ENCODE peak calls at places on chromosomes 12 and 14, in four cellular contexts. B, F, O and G are unnamed samples.
A peak's percentile ranks its signal among the peaks of the same experiment; 100 is the strongest.

GRCh38 chr12:80472912-80473500 is 29.0 kb downstream of the PTPRQ start:
- DNase-seq in B (no peak), F (peak; percentile 3), O (no peak), G (peak; percentile 7)

GRCh38 chr14:89507926-89508460 is 91.0 kb upstream of the FOXN3 start:
- DNase-seq in B (no peak), F (no peak), O (no peak), G (no peak)

GRCh38 chr14:99322731-99323599 is 51.0 kb upstream of the BCL11B start:
- DNase-seq in B (no peak), O (no peak), F (no peak), G (no peak)

GRCh38 chr14:93977790-93978581 is 1.6 kb upstream of the ASB2 start:
- DNase-seq in O (no peak), B (no peak), F (peak; percentile 74), G (peak; percentile 89)

GRCh38 chr12:26564391-26564790 is 268.6 kb downstream of the ITPR2 start:
- DNase-seq in O (no peak), F (no peak), B (no peak), G (no peak)

GRCh38 chr14:100669468-100669867 is 57.2 kb upstream of the DLK1 start:
- DNase-seq in O (no peak), F (no peak), B (peak; percentile 70), G (no peak)

GRCh38 chr12:132604108-132605054 is 6.0 kb downstream of the LRCOL1 start:
- DNase-seq in O (no peak), B (no peak), F (no peak), G (no peak)

GRCh38 chr12:32893008-32893407 is 3.6 kb downstream of the PKP2 start:
- DNase-seq in O (no peak), B (no peak), F (no peak), G (no peak)

GRCh38 chr12:20444595-20445170 is 76.3 kb downstream of the PDE3A start:
- DNase-seq in O (no peak), F (no peak), B (no peak), G (no peak)

GRCh38 chr12:109724321-109724892 is 10.8 kb downstream of the FAM222A start:
- DNase-seq in F (no peak), O (no peak), B (no peak), G (no peak)

GRCh38 chr14:20454359-20454644 is 310 bp downstream of the OSGEP start:
- DNase-seq in F (no peak), O (no peak), B (no peak), G (no peak)

GRCh38 chr14:39680777-39681176 is 248.5 kb upstream of the FBXO33 start:
- DNase-seq in O (no peak), F (peak; percentile 7), B (no peak), G (no peak)

GRCh38 chr14:39430762-39431415 is 1.3 kb downstream of the FBXO33 start:
- DNase-seq in F (no peak), B (no peak), O (no peak), G (peak; percentile 45)

GRCh38 chr12:113040722-113041168 is 15.8 kb upstream of the DTX1 start:
- DNase-seq in B (no peak), F (no peak), O (no peak), G (peak; percentile 50)

GRCh38 chr14:38948171-38948570 is 154.9 kb downstream of the SEC23A start:
- DNase-seq in B (no peak), O (no peak), F (no peak), G (no peak)

GRCh38 chr12:116697305-116698130 is 40.4 kb downstream of the SPRING1 start:
- DNase-seq in O (no peak), F (no peak), B (peak; percentile 48), G (peak; percentile 44)

GRCh38 chr12:46473634-46474201 is 101.1 kb upstream of the SLC38A2 start:
- DNase-seq in B (no peak), O (no peak), F (peak; percentile 51), G (peak; percentile 72)

GRCh38 chr14:31307198-31307597 is 99.6 kb upstream of the HECTD1 start:
- DNase-seq in O (no peak), F (no peak), B (no peak), G (no peak)

GRCh38 chr12:115911360-115911759 is 366.1 kb downstream of the MED13L start:
- DNase-seq in B (no peak), F (no peak), O (no peak), G (no peak)

GRCh38 chr14:88914956-88915355 is 90.5 kb downstream of the TTC8 start:
- DNase-seq in B (no peak), O (no peak), F (no peak), G (no peak)

GRCh38 chr14:64637735-64638473 is 66.3 kb upstream of the PLEKHG3 start:
- DNase-seq in O (no peak), F (no peak), B (no peak), G (no peak)

GRCh38 chr12:92290016-92290685 is 144.5 kb upstream of the BTG1 start:
- DNase-seq in F (no peak), B (no peak), O (no peak), G (no peak)

GRCh38 chr14:91342243-91342760 is 75.3 kb downstream of the CCDC88C start:
- DNase-seq in B (no peak), O (no peak), F (no peak), G (no peak)

GRCh38 chr12:65638324-65638723 is 186.0 kb upstream of the HMGA2 start:
- DNase-seq in B (peak; percentile 21), F (no peak), O (no peak), G (no peak)

GRCh38 chr12:123807670-123808069 is 45.6 kb downstream of the DNAH10 start:
- DNase-seq in O (no peak), F (no peak), B (no peak), G (no peak)

GRCh38 chr14:31745741-31746140 is 184.5 kb downstream of the NUBPL start:
- DNase-seq in B (peak; percentile 5), O (no peak), F (no peak), G (no peak)

GRCh38 chr14:94088516-94088915 is 7.4 kb downstream of the IFI27L1 start:
- DNase-seq in O (no peak), F (no peak), B (no peak), G (no peak)

GRCh38 chr12:107983871-107984480 is 145.1 kb upstream of the WSCD2 start:
- DNase-seq in F (no peak), B (no peak), O (no peak), G (no peak)

GRCh38 chr12:104469523-104469922 is 12.8 kb downstream of the CHST11 start:
- DNase-seq in F (no peak), O (no peak), B (no peak), G (no peak)

GRCh38 chr14:22996823-22997301 is 13.1 kb downstream of the C14orf93 start:
- DNase-seq in O (no peak), B (no peak), F (no peak), G (no peak)

GRCh38 chr12:18250313-18250916 is 10.9 kb upstream of the PIK3C2G start:
- DNase-seq in B (no peak), F (no peak), O (peak; percentile 8), G (no peak)

GRCh38 chr14:94938016-94938415 is 168.1 kb upstream of the GSC start:
- DNase-seq in B (no peak), O (no peak), F (no peak), G (no peak)

GRCh38 chr12:57617942-57618341 is 6.7 kb downstream of the ARHGEF25 start:
- DNase-seq in O (no peak), B (no peak), F (no peak), G (no peak)

GRCh38 chr14:68958553-68958952 is 20.5 kb downstream of the ACTN1 start:
- DNase-seq in B (no peak), O (no peak), F (no peak), G (no peak)

GRCh38 chr12:45980540-45980939 is 9.8 kb downstream of the SCAF11 start:
- DNase-seq in O (no peak), F (no peak), B (no peak), G (no peak)

GRCh38 chr14:51879170-51879569 is 18.8 kb downstream of the GNG2 start:
- DNase-seq in F (no peak), B (no peak), O (no peak), G (no peak)

GRCh38 chr14:50744242-50744641 is 76.1 kb upstream of the SAV1 start:
- DNase-seq in F (no peak), B (no peak), O (no peak), G (no peak)

GRCh38 chr12:2625267-2625666 is 169.5 kb upstream of the FKBP4 start:
- DNase-seq in O (no peak), F (no peak), B (no peak), G (no peak)

GRCh38 chr12:116133149-116133548 is 144.3 kb downstream of the MED13L start:
- DNase-seq in B (no peak), O (no peak), F (no peak), G (peak; percentile 60)

DNA sequence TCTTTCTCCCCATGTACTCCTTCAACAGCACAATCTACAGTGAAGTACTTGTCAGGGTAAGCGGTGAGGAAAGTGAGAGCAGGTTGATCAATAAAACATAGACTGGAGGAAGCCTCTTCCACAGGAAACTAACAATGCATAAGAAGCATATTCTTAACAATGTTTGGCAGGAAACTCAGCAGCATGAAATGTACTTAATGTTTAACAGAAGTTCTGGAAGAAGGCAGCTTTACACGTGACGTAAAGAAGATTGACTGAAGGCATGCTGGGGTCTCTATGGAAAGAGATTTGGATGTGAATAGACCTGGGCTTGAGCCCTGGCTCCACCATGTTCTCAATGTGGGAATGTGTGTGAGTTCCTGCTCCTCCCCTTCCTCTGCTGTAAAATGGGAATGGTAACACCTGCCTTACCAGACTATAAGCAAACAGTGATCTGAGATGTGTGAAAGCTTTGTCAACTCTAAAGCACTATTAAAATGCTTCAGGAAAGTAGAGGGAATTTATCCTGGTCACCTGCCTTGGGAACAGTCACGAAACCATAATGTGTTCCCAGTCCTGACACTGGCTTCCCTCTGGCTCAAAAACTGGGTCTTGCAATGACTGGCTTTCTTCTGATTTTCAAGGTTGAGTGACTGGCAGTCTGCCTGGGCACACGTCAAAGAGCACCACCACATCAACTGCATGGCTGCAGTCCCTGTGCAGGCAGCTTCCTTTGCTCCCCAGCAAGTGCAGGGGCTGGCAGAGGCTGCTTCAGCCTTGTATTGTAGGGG is 384.6 kb downstream of the APAF1 start:
- DNase-seq in F (no peak), B (no peak), O (no peak), G (no peak)
- TF ChIP-seq SPI1 in F (no peak), B (no peak), O (no peak), G (no peak)

GRCh38 chr12:47904647-47905312 is at the start of gene VDR:
- DNase-seq in B (peak; percentile 96), O (peak; percentile 85), F (no peak), G (peak; percentile 88)
- TF ChIP-seq POLR2AphosphoS5 in B (no peak), O (no peak), F (no peak), G (peak; percentile 77)

GRCh38 chr14:70954068-70954467 is 46.8 kb downstream of the PCNX1 start:
- DNase-seq in F (no peak), O (no peak), B (no peak), G (no peak)
- TF ChIP-seq SPI1 in F (no peak), O (no peak), B (no peak), G (no peak)

DNA sequence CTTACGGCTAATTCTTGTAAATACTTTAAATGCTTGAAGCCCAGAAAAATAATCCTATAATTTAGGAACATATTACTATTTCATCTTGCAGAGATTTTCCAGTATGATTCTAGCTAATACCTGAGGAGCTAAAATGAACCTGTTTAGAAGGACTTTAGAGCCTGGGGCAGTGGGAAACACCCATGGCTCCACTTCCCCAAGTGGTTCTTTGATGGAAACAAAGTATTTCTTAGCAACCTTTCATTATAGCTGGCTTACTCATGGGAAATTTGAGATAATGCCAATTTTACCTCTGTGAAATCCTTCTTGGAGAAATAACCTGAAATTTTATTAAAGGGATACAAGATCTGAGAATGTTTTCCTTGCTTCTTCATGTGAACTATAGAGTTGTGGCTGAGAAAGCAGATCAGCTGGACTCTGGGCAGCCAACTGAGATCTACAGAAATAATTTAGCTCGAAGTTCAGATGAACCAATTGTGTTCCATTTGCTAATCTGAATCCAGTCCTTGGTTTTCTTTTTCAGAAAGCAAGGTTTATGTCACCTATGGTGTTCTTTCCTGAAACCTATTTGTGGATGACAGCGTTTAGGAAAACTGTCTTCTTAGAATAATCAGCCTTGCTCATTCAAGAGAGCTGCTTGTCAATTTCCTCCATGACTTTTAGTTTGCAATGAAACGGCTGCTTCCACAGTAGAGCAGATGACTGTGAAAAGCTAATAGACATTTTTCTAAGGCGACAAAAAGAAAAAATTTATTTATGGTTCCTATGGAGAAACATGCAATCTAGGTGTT is 141.8 kb upstream of the CPM start:
- DNase-seq in F (no peak), B (no peak), O (no peak), G (no peak)
- TF ChIP-seq POLR2AphosphoS5 in F (no peak), B (no peak), O (no peak), G (no peak)